ENCODE peak calls at places on chromosomes 1 and 21, in nine cellular contexts. M, Q, V, I, H, E, U, S and J are unnamed samples.

GRCh38 chr1:151058682-151059341 is 610 bp downstream of the CDC42SE1 start:
- DNase-seq in M (peak; percentile 49), Q (peak; percentile 75), V (no peak), I (no peak), H (no peak), E (no peak), U (no peak), S (peak; percentile 86), J (peak; percentile 66)

GRCh38 chr1:109089242-109090015 is 1.1 kb upstream of the TMEM167B start:
- DNase-seq in M (no peak), Q (peak; percentile 89), V (no peak), I (no peak), H (no peak), E (peak; percentile 34), U (peak; percentile 86), S (peak; percentile 74), J (peak; percentile 61)

GRCh38 chr1:38803647-38804046 is 55.9 kb downstream of the RRAGC start:
- DNase-seq in M (no peak), Q (no peak), V (no peak), I (no peak), H (no peak), E (no peak), U (no peak), S (no peak), J (no peak)

GRCh38 chr1:36115931-36116330 is 9.1 kb downstream of the COL8A2 start:
- DNase-seq in M (no peak), Q (no peak), V (no peak), I (no peak), H (no peak), E (no peak), U (no peak), S (no peak), J (no peak)

GRCh38 chr1:150566589-150567340 is 12.6 kb downstream of the MCL1 start:
- DNase-seq in M (no peak), Q (no peak), V (no peak), I (peak; percentile 11), H (no peak), E (no peak), U (no peak), S (no peak), J (no peak)

GRCh38 chr1:23473037-23473800 is 10.8 kb downstream of the ASAP3 start:
- DNase-seq in M (no peak), Q (no peak), V (no peak), I (no peak), H (no peak), E (no peak), U (no peak), S (no peak), J (no peak)

GRCh38 chr1:156549390-156549789 is 23.0 kb downstream of the IQGAP3 start:
- DNase-seq in M (no peak), Q (no peak), V (no peak), I (no peak), H (no peak), E (no peak), U (peak; percentile 3), S (no peak), J (no peak)

GRCh38 chr21:35319684-35320083 is 270.6 kb upstream of the RUNX1 start:
- DNase-seq in M (no peak), Q (no peak), V (no peak), I (no peak), H (no peak), E (no peak), U (no peak), S (no peak), J (no peak)

GRCh38 chr1:221118176-221118937 is 239.1 kb downstream of the HLX start:
- DNase-seq in M (no peak), Q (no peak), V (no peak), I (no peak), H (no peak), E (no peak), U (no peak), S (no peak), J (no peak)

GRCh38 chr1:31790641-31791091 is 25.2 kb downstream of the SPOCD1 start:
- DNase-seq in M (no peak), Q (no peak), V (no peak), I (no peak), H (no peak), E (no peak), U (no peak), S (peak; percentile 46), J (peak; percentile 58)

GRCh38 chr1:74748962-74749361 is 16.0 kb downstream of the TYW3 start:
- DNase-seq in M (peak; percentile 30), Q (no peak), V (no peak), I (no peak), H (no peak), E (no peak), U (no peak), S (no peak), J (no peak)

GRCh38 chr1:174912243-174912642 is 87.5 kb upstream of the CACYBP start:
- DNase-seq in M (no peak), Q (no peak), V (no peak), I (no peak), H (no peak), E (no peak), U (no peak), S (no peak), J (no peak)

GRCh38 chr1:217029311-217030157 is 306.3 kb upstream of the ESRRG start:
- DNase-seq in M (no peak), Q (no peak), V (no peak), I (no peak), H (no peak), E (no peak), U (no peak), S (peak; percentile 50), J (no peak)

GRCh38 chr1:185483647-185484450 is 166.8 kb upstream of the IVNS1ABP start:
- DNase-seq in M (peak; percentile 18), Q (peak; percentile 73), V (no peak), I (no peak), H (no peak), E (no peak), U (no peak), S (no peak), J (no peak)

GRCh38 chr1:210251680-210252490 is 19.3 kb downstream of the SERTAD4 start:
- DNase-seq in M (no peak), Q (no peak), V (no peak), I (no peak), H (no peak), E (no peak), U (no peak), S (no peak), J (no peak)

GRCh38 chr1:172653015-172653709 is 5.7 kb upstream of the FASLG start:
- DNase-seq in M (no peak), Q (no peak), V (no peak), I (no peak), H (no peak), E (no peak), U (no peak), S (no peak), J (no peak)

GRCh38 chr1:233671286-233671685 is 57.4 kb downstream of the KCNK1 start:
- DNase-seq in M (no peak), Q (no peak), V (no peak), I (no peak), H (no peak), E (no peak), U (no peak), S (no peak), J (no peak)

GRCh38 chr21:35232545-35233176 is 183.6 kb upstream of the RUNX1 start:
- DNase-seq in M (peak; percentile 60), Q (no peak), V (no peak), I (no peak), H (no peak), E (no peak), U (no peak), S (no peak), J (no peak)

GRCh38 chr1:175192111-175192629 is 406 bp downstream of the KIAA0040 start:
- DNase-seq in M (peak; percentile 67), Q (peak; percentile 73), V (no peak), I (peak; percentile 37), H (no peak), E (no peak), U (no peak), S (peak; percentile 75), J (peak; percentile 61)

GRCh38 chr1:98991127-98992003 is 13.3 kb downstream of the PLPPR5 start:
- DNase-seq in M (peak; percentile 14), Q (no peak), V (no peak), I (no peak), H (no peak), E (no peak), U (no peak), S (no peak), J (no peak)

GRCh38 chr1:234874291-234875288 is 254.0 kb downstream of the TOMM20 start:
- DNase-seq in M (no peak), Q (no peak), V (no peak), I (no peak), H (no peak), E (no peak), U (no peak), S (peak; percentile 65), J (no peak)

GRCh38 chr1:47059376-47059775 is 7.7 kb upstream of the CYP4Z1 start:
- DNase-seq in M (no peak), Q (no peak), V (no peak), I (no peak), H (no peak), E (no peak), U (no peak), S (no peak), J (no peak)

GRCh38 chr1:200856716-200857352 is 15.9 kb upstream of the GPR25 start:
- DNase-seq in M (no peak), Q (no peak), V (no peak), I (no peak), H (no peak), E (no peak), U (no peak), S (no peak), J (no peak)

GRCh38 chr1:165903672-165904071 is 76.3 kb downstream of the UCK2 start:
- DNase-seq in M (peak; percentile 40), Q (peak; percentile 21), V (no peak), I (no peak), H (no peak), E (no peak), U (no peak), S (no peak), J (no peak)

GRCh38 chr1:180946056-180946455 is 33.4 kb downstream of the KIAA1614 start:
- DNase-seq in M (no peak), Q (no peak), V (no peak), I (no peak), H (no peak), E (no peak), U (no peak), S (no peak), J (no peak)

GRCh38 chr1:195733408-195733807 is 874.8 kb downstream of the KCNT2 start:
- DNase-seq in M (peak; percentile 24), Q (no peak), V (no peak), I (no peak), H (no peak), E (no peak), U (no peak), S (no peak), J (no peak)

GRCh38 chr1:151238467-151238739 is 16.1 kb upstream of the PSMD4 start:
- DNase-seq in M (no peak), Q (no peak), V (no peak), I (no peak), H (no peak), E (no peak), U (no peak), S (no peak), J (no peak)

GRCh38 chr1:16617101-16617727 is 3.9 kb upstream of the NBPF1 start:
- DNase-seq in M (no peak), Q (no peak), V (no peak), I (peak; percentile 14), H (no peak), E (no peak), U (no peak), S (peak; percentile 50), J (peak; percentile 54)

GRCh38 chr1:4796161-4796998 is 142.0 kb downstream of the AJAP1 start:
- DNase-seq in M (no peak), Q (no peak), V (no peak), I (no peak), H (no peak), E (no peak), U (no peak), S (no peak), J (no peak)

GRCh38 chr1:28591708-28592313 is at the start of gene RAB42:
- DNase-seq in M (no peak), Q (no peak), V (no peak), I (no peak), H (no peak), E (no peak), U (no peak), S (peak; percentile 76), J (peak; percentile 54)

GRCh38 chr1:202643397-202644218 is 66.6 kb downstream of the SYT2 start:
- DNase-seq in M (no peak), Q (peak; percentile 20), V (no peak), I (no peak), H (no peak), E (no peak), U (no peak), S (no peak), J (no peak)